ENCODE peak calls at places on chromosomes 11 and 22, in six cellular contexts. One of them, this sample, is unnamed.

GRCh38 chr22:50465066-50465465 is 9.8 kb downstream of the SBF1 start:
- DNase-seq in adrenal gland: no peak
- DNase-seq in right atrium auricular region: no peak
- DNase-seq in tibial artery: no peak
- DNase-seq in CD8-positive, alpha-beta memory T cell: no peak
- DNase-seq in left lung: no peak
- DNase-seq in this sample: no peak

GRCh38 chr11:130772266-130773227 is 143.7 kb downstream of the SNX19 start:
- DNase-seq in CD8-positive, alpha-beta memory T cell: no peak
- DNase-seq in adrenal gland: peak; percentile 25
- DNase-seq in right atrium auricular region: no peak
- DNase-seq in tibial artery: no peak
- DNase-seq in left lung: no peak
- DNase-seq in this sample: no peak

GRCh38 chr11:76445122-76446084 is 585 bp downstream of the EMSY start:
- DNase-seq in left lung: peak; percentile 91
- DNase-seq in adrenal gland: peak; percentile 79
- DNase-seq in tibial artery: peak; percentile 84
- DNase-seq in right atrium auricular region: peak; percentile 76
- DNase-seq in CD8-positive, alpha-beta memory T cell: peak; percentile 41
- DNase-seq in this sample: peak; percentile 88

GRCh38 chr11:74366576-74366975 is 31.7 kb downstream of the PGM2L1 start:
- DNase-seq in adrenal gland: no peak
- DNase-seq in tibial artery: no peak
- DNase-seq in CD8-positive, alpha-beta memory T cell: no peak
- DNase-seq in left lung: no peak
- DNase-seq in right atrium auricular region: no peak
- DNase-seq in this sample: no peak

GRCh38 chr22:26547426-26547825 is 35.2 kb upstream of the TFIP11 start:
- DNase-seq in right atrium auricular region: no peak
- DNase-seq in left lung: no peak
- DNase-seq in CD8-positive, alpha-beta memory T cell: no peak
- DNase-seq in tibial artery: no peak
- DNase-seq in adrenal gland: no peak
- DNase-seq in this sample: no peak

GRCh38 chr11:128463386-128463829 is 124.0 kb downstream of the ETS1 start:
- DNase-seq in right atrium auricular region: peak; percentile 82
- DNase-seq in left lung: no peak
- DNase-seq in tibial artery: no peak
- DNase-seq in CD8-positive, alpha-beta memory T cell: no peak
- DNase-seq in adrenal gland: no peak
- DNase-seq in this sample: no peak

GRCh38 chr22:37471721-37472417 is 14.3 kb downstream of the MFNG start:
- DNase-seq in CD8-positive, alpha-beta memory T cell: no peak
- DNase-seq in right atrium auricular region: no peak
- DNase-seq in left lung: peak; percentile 25
- DNase-seq in adrenal gland: no peak
- DNase-seq in tibial artery: no peak
- DNase-seq in this sample: no peak

GRCh38 chr11:72743321-72744221 is 8.6 kb downstream of the ARAP1 start:
- DNase-seq in adrenal gland: no peak
- DNase-seq in right atrium auricular region: no peak
- DNase-seq in tibial artery: no peak
- DNase-seq in left lung: peak; percentile 72
- DNase-seq in CD8-positive, alpha-beta memory T cell: peak; percentile 13
- DNase-seq in this sample: no peak

GRCh38 chr22:23067691-23068090 is 2.6 kb upstream of the GNAZ start:
- DNase-seq in CD8-positive, alpha-beta memory T cell: no peak
- DNase-seq in right atrium auricular region: no peak
- DNase-seq in left lung: no peak
- DNase-seq in adrenal gland: no peak
- DNase-seq in tibial artery: no peak
- DNase-seq in this sample: no peak

GRCh38 chr22:25475554-25476022 is 88.9 kb upstream of the GRK3 start:
- DNase-seq in right atrium auricular region: no peak
- DNase-seq in tibial artery: no peak
- DNase-seq in CD8-positive, alpha-beta memory T cell: no peak
- DNase-seq in adrenal gland: no peak
- DNase-seq in left lung: no peak
- DNase-seq in this sample: no peak

GRCh38 chr11:41286751-41287150 is 172.7 kb downstream of the LRRC4C start:
- DNase-seq in adrenal gland: no peak
- DNase-seq in left lung: no peak
- DNase-seq in tibial artery: no peak
- DNase-seq in CD8-positive, alpha-beta memory T cell: no peak
- DNase-seq in right atrium auricular region: no peak
- DNase-seq in this sample: no peak

GRCh38 chr11:99020324-99021225 is at the start of gene CNTN5:
- DNase-seq in CD8-positive, alpha-beta memory T cell: no peak
- DNase-seq in tibial artery: peak; percentile 67
- DNase-seq in left lung: peak; percentile 82
- DNase-seq in adrenal gland: peak; percentile 21
- DNase-seq in right atrium auricular region: peak; percentile 59
- DNase-seq in this sample: peak; percentile 70

GRCh38 chr11:37907461-37908223 is 1309.6 kb upstream of the RAG2 start:
- DNase-seq in left lung: peak; percentile 43
- DNase-seq in CD8-positive, alpha-beta memory T cell: no peak
- DNase-seq in adrenal gland: no peak
- DNase-seq in right atrium auricular region: no peak
- DNase-seq in tibial artery: no peak
- DNase-seq in this sample: no peak

GRCh38 chr11:39809833-39810232 is 1649.6 kb downstream of the LRRC4C start:
- DNase-seq in left lung: no peak
- DNase-seq in tibial artery: no peak
- DNase-seq in CD8-positive, alpha-beta memory T cell: no peak
- DNase-seq in right atrium auricular region: no peak
- DNase-seq in adrenal gland: no peak
- DNase-seq in this sample: no peak

GRCh38 chr11:17845431-17845881 is 110.9 kb downstream of the KCNC1 start:
- DNase-seq in left lung: no peak
- DNase-seq in right atrium auricular region: no peak
- DNase-seq in CD8-positive, alpha-beta memory T cell: no peak
- DNase-seq in tibial artery: no peak
- DNase-seq in adrenal gland: no peak
- DNase-seq in this sample: no peak

GRCh38 chr11:9906043-9906791 is 242.3 kb downstream of the SWAP70 start:
- DNase-seq in left lung: no peak
- DNase-seq in adrenal gland: no peak
- DNase-seq in right atrium auricular region: no peak
- DNase-seq in CD8-positive, alpha-beta memory T cell: no peak
- DNase-seq in tibial artery: no peak
- DNase-seq in this sample: no peak

GRCh38 chr11:133981156-133981555 is 24.4 kb upstream of the IGSF9B start:
- DNase-seq in left lung: peak; percentile 65
- DNase-seq in tibial artery: no peak
- DNase-seq in adrenal gland: no peak
- DNase-seq in CD8-positive, alpha-beta memory T cell: no peak
- DNase-seq in right atrium auricular region: peak; percentile 70
- DNase-seq in this sample: no peak

GRCh38 chr11:133157180-133157579 is 375.1 kb downstream of the OPCML start:
- DNase-seq in CD8-positive, alpha-beta memory T cell: no peak
- DNase-seq in tibial artery: no peak
- DNase-seq in adrenal gland: no peak
- DNase-seq in right atrium auricular region: no peak
- DNase-seq in left lung: no peak
- DNase-seq in this sample: no peak

GRCh38 chr11:74280494-74280893 is 30.9 kb downstream of the P4HA3 start:
- DNase-seq in left lung: no peak
- DNase-seq in adrenal gland: no peak
- DNase-seq in CD8-positive, alpha-beta memory T cell: no peak
- DNase-seq in tibial artery: no peak
- DNase-seq in right atrium auricular region: no peak
- DNase-seq in this sample: no peak

GRCh38 chr11:66448523-66448922 is 9.9 kb upstream of the MRPL11 start:
- DNase-seq in tibial artery: no peak
- DNase-seq in right atrium auricular region: no peak
- DNase-seq in left lung: no peak
- DNase-seq in adrenal gland: no peak
- DNase-seq in CD8-positive, alpha-beta memory T cell: no peak
- DNase-seq in this sample: no peak

GRCh38 chr11:132300283-132300682 is 929.9 kb downstream of the NTM start:
- DNase-seq in left lung: no peak
- DNase-seq in CD8-positive, alpha-beta memory T cell: no peak
- DNase-seq in right atrium auricular region: no peak
- DNase-seq in adrenal gland: no peak
- DNase-seq in tibial artery: no peak
- DNase-seq in this sample: no peak

GRCh38 chr22:20464096-20464614 is 26.5 kb upstream of the SCARF2 start:
- DNase-seq in tibial artery: no peak
- DNase-seq in right atrium auricular region: no peak
- DNase-seq in adrenal gland: no peak
- DNase-seq in CD8-positive, alpha-beta memory T cell: peak; percentile 20
- DNase-seq in left lung: no peak
- DNase-seq in this sample: peak; percentile 46

GRCh38 chr11:28679795-28680194 is 571.6 kb downstream of the METTL15 start:
- DNase-seq in adrenal gland: peak; percentile 22
- DNase-seq in CD8-positive, alpha-beta memory T cell: no peak
- DNase-seq in tibial artery: no peak
- DNase-seq in left lung: no peak
- DNase-seq in right atrium auricular region: no peak
- DNase-seq in this sample: no peak

GRCh38 chr11:119728226-119728626 is 774 bp downstream of the NECTIN1 start:
- DNase-seq in right atrium auricular region: no peak
- DNase-seq in tibial artery: no peak
- DNase-seq in adrenal gland: no peak
- DNase-seq in left lung: peak; percentile 83
- DNase-seq in CD8-positive, alpha-beta memory T cell: no peak
- DNase-seq in this sample: peak; percentile 70

DNA sequence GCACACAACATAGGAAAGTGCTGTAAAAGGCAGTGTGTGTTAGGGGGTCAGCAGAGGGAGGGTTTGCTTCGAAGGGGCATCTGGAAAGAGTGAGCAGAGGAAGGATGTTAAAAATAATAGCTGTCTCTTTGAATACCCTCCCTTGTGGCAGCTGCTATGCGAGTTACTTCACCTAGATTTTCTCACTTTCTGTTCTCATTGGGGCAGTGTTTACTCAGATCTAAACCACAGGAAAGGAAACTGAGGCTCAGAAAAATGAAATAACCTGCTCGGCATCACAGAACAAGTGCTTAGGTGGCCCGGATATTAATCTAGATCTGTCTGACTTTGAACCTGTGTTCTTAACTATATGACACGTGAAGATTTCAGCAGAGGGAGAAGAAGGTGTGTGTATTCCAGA is 125.3 kb downstream of the C11orf91 start:
- DNase-seq in CD8-positive, alpha-beta memory T cell: no peak
- DNase-seq in right atrium auricular region: no peak
- DNase-seq in tibial artery: no peak
- DNase-seq in left lung: no peak
- DNase-seq in adrenal gland: no peak
- DNase-seq in this sample: no peak
- H3K4me3 ChIP-seq in CD8-positive, alpha-beta memory T cell: no peak overlapping the region
- H3K4me3 ChIP-seq in right atrium auricular region: no peak overlapping the region
- H3K4me3 ChIP-seq in tibial artery: no peak overlapping the region
- H3K4me3 ChIP-seq in left lung: no peak overlapping the region
- H3K4me3 ChIP-seq in adrenal gland: no peak overlapping the region
- H3K4me3 ChIP-seq in this sample: no peak overlapping the region

GRCh38 chr22:17912942-17913704 is 111.2 kb downstream of the MICAL3 start:
- DNase-seq in tibial artery: no peak
- DNase-seq in CD8-positive, alpha-beta memory T cell: no peak
- DNase-seq in right atrium auricular region: no peak
- DNase-seq in left lung: no peak
- DNase-seq in adrenal gland: peak; percentile 23
- DNase-seq in this sample: no peak
- H3K4me1 ChIP-seq in tibial artery: peaks cover 38% of the 10 kb centered on the region
- H3K4me1 ChIP-seq in CD8-positive, alpha-beta memory T cell: peaks cover 6% of the 10 kb centered on the region
- H3K4me1 ChIP-seq in right atrium auricular region: peaks cover 78% of the 10 kb centered on the region
- H3K4me1 ChIP-seq in left lung: peaks cover 5% of the 10 kb centered on the region
- H3K4me1 ChIP-seq in adrenal gland: peaks cover 45% of the 10 kb centered on the region
- H3K4me1 ChIP-seq in this sample: peaks cover 28% of the 10 kb centered on the region

GRCh38 chr11:3090096-3090901 is 33.1 kb upstream of the CARS1 start:
- DNase-seq in right atrium auricular region: no peak
- DNase-seq in tibial artery: peak; percentile 60
- DNase-seq in adrenal gland: no peak
- DNase-seq in left lung: peak; percentile 69
- DNase-seq in CD8-positive, alpha-beta memory T cell: no peak
- DNase-seq in this sample: peak; percentile 60
- H3K27ac ChIP-seq in right atrium auricular region: no peak overlapping the region
- H3K27ac ChIP-seq in tibial artery: no peak overlapping the region
- H3K27ac ChIP-seq in adrenal gland: no peak overlapping the region
- H3K27ac ChIP-seq in left lung: no peak overlapping the region
- H3K27ac ChIP-seq in CD8-positive, alpha-beta memory T cell: no peak overlapping the region
- H3K27ac ChIP-seq in this sample: no peak overlapping the region

DNA sequence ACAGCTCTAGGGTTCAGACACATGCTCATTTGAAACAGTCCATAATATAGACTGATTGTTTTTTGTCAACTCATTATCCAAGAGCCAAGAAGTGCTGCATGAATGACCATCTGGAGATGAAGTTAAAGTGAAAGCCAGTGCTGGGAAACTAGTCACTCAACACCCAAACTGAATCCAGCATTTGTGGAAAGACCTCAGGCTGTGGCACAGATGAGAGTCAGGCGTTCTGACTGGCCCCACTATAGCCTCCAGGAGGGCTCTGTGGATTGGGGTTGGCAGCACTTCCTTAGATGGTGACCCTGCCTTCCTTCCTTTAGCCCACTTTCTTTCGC is 2.1 kb downstream of the FEZ1 start:
- DNase-seq in CD8-positive, alpha-beta memory T cell: no peak
- DNase-seq in right atrium auricular region: no peak
- DNase-seq in adrenal gland: no peak
- DNase-seq in left lung: no peak
- DNase-seq in tibial artery: no peak
- DNase-seq in this sample: no peak
- H3K4me3 ChIP-seq in CD8-positive, alpha-beta memory T cell: no peak overlapping the region
- H3K4me3 ChIP-seq in right atrium auricular region: no peak overlapping the region
- H3K4me3 ChIP-seq in adrenal gland: no peak overlapping the region
- H3K4me3 ChIP-seq in left lung: peak overlapping the region; percentile 54
- H3K4me3 ChIP-seq in tibial artery: no peak overlapping the region
- H3K4me3 ChIP-seq in this sample: no peak overlapping the region

GRCh38 chr11:47400813-47401279 is 7.5 kb upstream of the SLC39A13 start:
- DNase-seq in adrenal gland: no peak
- DNase-seq in right atrium auricular region: no peak
- DNase-seq in left lung: peak; percentile 42
- DNase-seq in tibial artery: no peak
- DNase-seq in CD8-positive, alpha-beta memory T cell: no peak
- DNase-seq in this sample: no peak
- H3K4me1 ChIP-seq in adrenal gland: peaks cover 16% of the 10 kb centered on the region
- H3K4me1 ChIP-seq in right atrium auricular region: peaks cover 20% of the 10 kb centered on the region
- H3K4me1 ChIP-seq in left lung: peaks cover 4% of the 10 kb centered on the region
- H3K4me1 ChIP-seq in tibial artery: peaks cover 17% of the 10 kb centered on the region
- H3K4me1 ChIP-seq in CD8-positive, alpha-beta memory T cell: peaks cover 20% of the 10 kb centered on the region
- H3K4me1 ChIP-seq in this sample: peaks cover 7% of the 10 kb centered on the region

GRCh38 chr11:91489989-91490388 is 734.6 kb upstream of the FAT3 start:
- DNase-seq in adrenal gland: no peak
- DNase-seq in right atrium auricular region: no peak
- DNase-seq in tibial artery: no peak
- DNase-seq in left lung: no peak
- DNase-seq in CD8-positive, alpha-beta memory T cell: no peak
- DNase-seq in this sample: no peak
- H3K27ac ChIP-seq in adrenal gland: no peak overlapping the region
- H3K27ac ChIP-seq in right atrium auricular region: no peak overlapping the region
- H3K27ac ChIP-seq in tibial artery: no peak overlapping the region
- H3K27ac ChIP-seq in left lung: no peak overlapping the region
- H3K27ac ChIP-seq in CD8-positive, alpha-beta memory T cell: no peak overlapping the region
- H3K27ac ChIP-seq in this sample: no peak overlapping the region

This sample was measured in upper lobe of right lung.